ENCODE peak calls at places on chromosomes 12 and 14, in nine cellular contexts. I, E, L, D, Q, S, O, U and F are unnamed samples.

GRCh38 chr14:32608880-32609279 is 279.8 kb downstream of the AKAP6 start:
- DNase-seq in I (no peak), E (no peak), L (no peak), D (no peak), Q (no peak), S (no peak), O (no peak), U (no peak), F (no peak)

GRCh38 chr12:110367209-110367864 is 36.2 kb downstream of the ANAPC7 start:
- DNase-seq in I (no peak), E (no peak), L (no peak), D (no peak), Q (no peak), S (no peak), O (no peak), U (peak), F (no peak)

GRCh38 chr12:121060149-121061001 is 21.3 kb upstream of the OASL start:
- DNase-seq in I (peak), E (peak), L (peak), D (no peak), Q (no peak), S (peak), O (peak), U (peak), F (no peak)

GRCh38 chr14:53432378-53432802 is 279.3 kb upstream of the DDHD1 start:
- DNase-seq in I (no peak), E (no peak), L (peak), D (peak), Q (no peak), S (no peak), O (no peak), U (peak), F (no peak)

GRCh38 chr12:75658826-75659823 is 147.7 kb upstream of the KRR1 start:
- DNase-seq in I (no peak), E (no peak), L (peak), D (no peak), Q (no peak), S (no peak), O (no peak), U (no peak), F (no peak)

GRCh38 chr14:99205086-99205688 is 66.8 kb downstream of the BCL11B start:
- DNase-seq in I (no peak), E (no peak), L (no peak), D (no peak), Q (no peak), S (no peak), O (no peak), U (no peak), F (no peak)

GRCh38 chr12:73057428-73057827 is 785.3 kb downstream of the TRHDE start:
- DNase-seq in I (no peak), E (no peak), L (peak), D (no peak), Q (no peak), S (no peak), O (no peak), U (no peak), F (no peak)

GRCh38 chr14:104676694-104677505 is 12.5 kb upstream of the INF2 start:
- DNase-seq in I (no peak), E (no peak), L (no peak), D (peak), Q (no peak), S (no peak), O (no peak), U (peak), F (no peak)

GRCh38 chr12:105567061-105567460 is 236.6 kb downstream of the C12orf75 start:
- DNase-seq in I (no peak), E (no peak), L (no peak), D (no peak), Q (no peak), S (no peak), O (no peak), U (no peak), F (no peak)

GRCh38 chr14:89258728-89259273 is 158.2 kb downstream of the FOXN3 start:
- DNase-seq in I (no peak), E (no peak), L (no peak), D (no peak), Q (no peak), S (no peak), O (no peak), U (no peak), F (no peak)

GRCh38 chr12:4439736-4440135 is 5.9 kb downstream of the FGF6 start:
- DNase-seq in I (no peak), E (no peak), L (no peak), D (no peak), Q (no peak), S (no peak), O (no peak), U (no peak), F (peak)

GRCh38 chr14:77738559-77739250 is 22.3 kb downstream of the SNW1 start:
- DNase-seq in I (no peak), E (no peak), L (no peak), D (no peak), Q (no peak), S (no peak), O (no peak), U (no peak), F (no peak)

GRCh38 chr12:3998968-3999792 is 126.0 kb upstream of the PARP11 start:
- DNase-seq in I (no peak), E (no peak), L (peak), D (no peak), Q (no peak), S (peak), O (no peak), U (no peak), F (peak)

GRCh38 chr12:69739287-69740191 is 879 bp downstream of the RAB3IP start:
- DNase-seq in I (peak), E (peak), L (peak), D (peak), Q (peak), S (peak), O (no peak), U (peak), F (peak)

GRCh38 chr12:12717586-12718381 is 616 bp downstream of the CDKN1B start:
- DNase-seq in I (peak), E (peak), L (peak), D (no peak), Q (no peak), S (peak), O (no peak), U (no peak), F (peak)

GRCh38 chr14:60777856-60778578 is 43.5 kb downstream of the MNAT1 start:
- DNase-seq in I (no peak), E (no peak), L (peak), D (no peak), Q (no peak), S (no peak), O (peak), U (no peak), F (no peak)

GRCh38 chr14:64747327-64747726 is 43.1 kb downstream of the PLEKHG3 start:
- DNase-seq in I (no peak), E (no peak), L (no peak), D (no peak), Q (no peak), S (no peak), O (no peak), U (no peak), F (no peak)

GRCh38 chr12:69405466-69405865 is 45.9 kb downstream of the YEATS4 start:
- DNase-seq in I (no peak), E (no peak), L (peak), D (no peak), Q (no peak), S (no peak), O (peak), U (no peak), F (no peak)

GRCh38 chr12:23049180-23049579 is 424.2 kb downstream of the ETNK1 start:
- DNase-seq in I (no peak), E (no peak), L (peak), D (no peak), Q (no peak), S (no peak), O (no peak), U (no peak), F (no peak)

GRCh38 chr12:88247241-88247643 is 105.1 kb downstream of the TMTC3 start:
- DNase-seq in I (no peak), E (no peak), L (peak), D (no peak), Q (no peak), S (no peak), O (peak), U (no peak), F (no peak)

GRCh38 chr12:56565510-56566101 is 44.0 kb downstream of the RBMS2 start:
- DNase-seq in I (no peak), E (no peak), L (peak), D (no peak), Q (no peak), S (peak), O (peak), U (peak), F (no peak)

GRCh38 chr12:95323204-95323603 is 105.6 kb downstream of the VEZT start:
- DNase-seq in I (no peak), E (no peak), L (no peak), D (no peak), Q (no peak), S (no peak), O (no peak), U (no peak), F (no peak)

GRCh38 chr14:72906316-72906715 is 12.4 kb upstream of the DPF3 start:
- DNase-seq in I (no peak), E (no peak), L (no peak), D (no peak), Q (no peak), S (no peak), O (peak), U (no peak), F (no peak)

GRCh38 chr12:96136129-96136528 is 58.0 kb upstream of the ELK3 start:
- DNase-seq in I (no peak), E (no peak), L (no peak), D (no peak), Q (no peak), S (no peak), O (no peak), U (no peak), F (no peak)

GRCh38 chr12:110100315-110100970 is 23.7 kb upstream of the IFT81 start:
- DNase-seq in I (peak), E (peak), L (peak), D (peak), Q (peak), S (peak), O (peak), U (peak), F (peak)

GRCh38 chr14:20606190-20606901 is 15.2 kb upstream of the RNASE12 start:
- DNase-seq in I (no peak), E (no peak), L (peak), D (no peak), Q (no peak), S (no peak), O (no peak), U (peak), F (no peak)

GRCh38 chr12:128323526-128323925 is 56.6 kb downstream of the TMEM132C start:
- DNase-seq in I (no peak), E (no peak), L (no peak), D (no peak), Q (no peak), S (no peak), O (no peak), U (peak), F (no peak)

GRCh38 chr12:91332305-91332704 is 149.7 kb upstream of the DCN start:
- DNase-seq in I (no peak), E (no peak), L (no peak), D (no peak), Q (no peak), S (no peak), O (no peak), U (no peak), F (no peak)

GRCh38 chr12:131102991-131103609 is 149.4 kb downstream of the ADGRD1 start:
- DNase-seq in I (no peak), E (peak), L (no peak), D (peak), Q (peak), S (no peak), O (no peak), U (peak), F (no peak)

GRCh38 chr14:81416981-81417380 is 16.9 kb upstream of the STON2 start:
- DNase-seq in I (no peak), E (no peak), L (no peak), D (no peak), Q (no peak), S (no peak), O (no peak), U (no peak), F (no peak)

GRCh38 chr12:98678236-98678945 is 33.3 kb downstream of the APAF1 start:
- DNase-seq in I (no peak), E (no peak), L (no peak), D (no peak), Q (no peak), S (no peak), O (no peak), U (no peak), F (no peak)

GRCh38 chr12:129067482-129067881 is 214.2 kb downstream of the GLT1D1 start:
- DNase-seq in I (no peak), E (no peak), L (no peak), D (no peak), Q (no peak), S (no peak), O (no peak), U (peak), F (no peak)

GRCh38 chr14:28012629-28013415 is 753.8 kb upstream of the FOXG1 start:
- DNase-seq in I (no peak), E (no peak), L (no peak), D (peak), Q (no peak), S (no peak), O (no peak), U (no peak), F (no peak)
- TF ChIP-seq CTCF in I (no peak), E (no peak), L (no peak), D (peak), Q (no peak), S (no peak), O (no peak), U (no peak), F (peak)

DNA sequence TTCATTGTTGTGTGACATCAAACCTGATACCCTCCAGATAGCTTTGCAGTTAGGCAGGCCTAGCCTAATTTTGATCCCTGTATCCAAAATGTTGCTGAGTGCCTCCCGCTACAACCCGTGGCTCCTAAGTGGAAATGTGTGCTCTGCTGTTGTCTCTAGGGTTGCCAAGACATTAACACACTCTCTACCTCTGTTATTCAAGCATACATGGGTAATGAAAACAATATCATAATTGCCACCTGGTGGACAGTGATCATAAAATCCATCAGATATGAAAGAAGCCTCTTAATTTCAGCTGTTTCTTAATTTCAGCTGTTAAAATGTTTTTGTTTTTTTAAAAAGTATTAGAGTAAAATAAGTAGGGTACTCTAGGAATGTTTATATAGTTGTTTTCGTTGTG is 93.5 kb downstream of the PLEKHA5 start:
- DNase-seq in I (no peak), E (no peak), L (peak), D (no peak), Q (no peak), S (no peak), O (no peak), U (no peak), F (no peak)
- TF ChIP-seq CTCF in I (no peak), E (no peak), L (peak), D (peak), Q (no peak), S (no peak), O (no peak), U (no peak), F (peak)

GRCh38 chr12:1594295-1595025 is at the start of gene FBXL14:
- DNase-seq in I (peak), E (peak), L (peak), D (peak), Q (peak), S (peak), O (no peak), U (peak), F (peak)
- TF ChIP-seq CTCF in I (no peak), E (no peak), L (no peak), D (no peak), Q (no peak), S (no peak), O (no peak), U (no peak), F (no peak)

DNA sequence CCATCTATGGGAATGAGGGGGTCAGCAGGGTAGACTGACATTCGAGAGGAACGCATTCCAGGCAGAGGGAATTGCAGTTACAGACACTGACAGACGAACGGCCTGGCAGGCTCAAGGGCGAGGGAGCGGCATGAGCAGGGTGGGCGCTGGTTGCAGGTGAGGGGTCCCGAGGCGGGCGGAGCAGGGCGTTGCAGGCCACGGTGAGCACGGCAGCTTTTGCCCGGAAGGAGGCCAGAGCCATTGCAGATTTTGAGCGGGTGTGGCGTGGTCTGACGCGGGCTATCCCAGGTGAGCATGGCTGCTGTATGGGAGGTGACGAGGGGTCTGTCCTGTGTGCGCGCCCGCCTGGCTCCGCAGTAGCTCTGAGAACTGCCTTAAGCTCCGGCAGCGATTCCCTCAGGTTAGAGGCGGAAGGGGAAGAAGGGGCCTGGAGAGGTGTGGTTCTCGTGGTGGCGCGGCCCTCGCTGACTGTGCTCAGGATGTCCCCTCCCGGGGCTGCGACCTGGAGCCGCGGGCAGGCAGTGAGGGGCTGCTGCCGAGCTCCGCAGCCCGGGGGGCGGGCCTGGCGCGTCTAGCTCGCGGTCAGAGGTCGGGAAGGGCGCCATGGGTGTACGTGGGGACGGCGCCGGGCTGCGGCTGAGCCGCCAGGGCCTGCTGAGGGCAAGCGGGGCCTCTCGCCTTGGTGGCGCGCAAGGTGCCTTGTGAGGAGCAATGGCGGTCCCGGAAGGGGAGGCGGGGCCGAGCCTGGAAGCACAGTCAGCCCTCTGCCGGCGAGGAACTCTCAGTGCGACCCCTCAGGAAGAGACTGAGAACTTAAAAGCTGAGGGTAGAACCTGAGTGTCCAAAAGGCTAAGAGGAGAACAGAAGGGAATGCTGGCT is 177.1 kb downstream of the CACNA1C start:
- DNase-seq in I (no peak), E (no peak), L (no peak), D (no peak), Q (no peak), S (no peak), O (no peak), U (no peak), F (no peak)
- TF ChIP-seq CTCF in I (no peak), E (no peak), L (no peak), D (no peak), Q (no peak), S (no peak), O (no peak), U (no peak), F (peak)

GRCh38 chr12:14893471-14894250 is 8.0 kb upstream of the MGP start:
- DNase-seq in I (no peak), E (no peak), L (no peak), D (no peak), Q (no peak), S (no peak), O (no peak), U (no peak), F (no peak)
- TF ChIP-seq CTCF in I (no peak), E (no peak), L (no peak), D (no peak), Q (no peak), S (no peak), O (no peak), U (no peak), F (no peak)

GRCh38 chr14:66923251-66923650 is 266.0 kb upstream of the GARIN2 start:
- DNase-seq in I (no peak), E (no peak), L (no peak), D (no peak), Q (no peak), S (no peak), O (no peak), U (no peak), F (no peak)
- TF ChIP-seq CTCF in I (no peak), E (no peak), L (no peak), D (peak), Q (no peak), S (no peak), O (no peak), U (no peak), F (no peak)

GRCh38 chr12:58171914-58172313 is 230.5 kb downstream of the ATP23 start:
- DNase-seq in I (no peak), E (no peak), L (no peak), D (no peak), Q (no peak), S (no peak), O (peak), U (no peak), F (no peak)

GRCh38 chr12:58172433-58173073 is 231.2 kb downstream of the ATP23 start:
- DNase-seq in I (no peak), E (no peak), L (no peak), D (no peak), Q (no peak), S (no peak), O (no peak), U (no peak), F (no peak)

GRCh38 chr12:58177366-58177765 is 236.0 kb downstream of the ATP23 start:
- DNase-seq in I (no peak), E (no peak), L (no peak), D (no peak), Q (no peak), S (no peak), O (no peak), U (no peak), F (no peak)

GRCh38 chr12:58174316-58174715 is 232.9 kb downstream of the ATP23 start:
- DNase-seq in I (no peak), E (no peak), L (no peak), D (no peak), Q (no peak), S (no peak), O (no peak), U (no peak), F (no peak)

DNA sequence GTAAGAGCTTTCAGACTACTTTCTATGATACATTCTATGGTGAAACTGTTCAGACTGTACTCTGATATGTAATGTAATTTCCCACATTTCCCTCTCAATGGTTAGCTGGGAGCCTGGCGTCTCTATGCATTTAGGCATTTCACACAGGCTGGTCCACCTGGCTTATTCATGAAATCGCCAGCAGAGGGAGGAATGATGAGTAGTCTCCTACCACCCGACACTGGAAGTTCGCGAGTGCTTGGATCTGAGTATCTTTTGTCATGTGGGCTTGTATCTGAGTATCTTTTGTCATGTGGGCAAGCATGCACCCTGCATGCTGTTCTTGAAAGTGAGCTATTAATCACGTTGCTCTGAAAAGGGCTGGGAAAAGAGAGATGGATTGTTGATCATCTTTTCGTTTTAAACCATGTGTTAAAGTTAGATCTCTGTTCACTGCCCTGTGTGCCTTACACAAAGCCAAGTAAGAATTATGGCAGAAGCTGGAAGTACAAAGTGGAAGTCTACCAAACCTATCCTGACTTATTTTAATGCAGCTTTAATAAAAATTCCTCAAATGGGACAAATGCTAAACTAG is 235.0 kb downstream of the ATP23 start:
- DNase-seq in I (no peak), E (no peak), L (peak), D (peak), Q (no peak), S (no peak), O (no peak), U (peak), F (peak)
- TF ChIP-seq CTCF in I (no peak), E (no peak), L (peak), D (peak), Q (no peak), S (peak), O (peak), U (peak), F (peak)